ENCODE peak calls at places on chromosomes 2 and 18, in ten cellular contexts. Z is fibroblast of lung, M is psoas muscle, O is ovary, F is mucosa of descending colon, W is GM23338, X is K562, U is kidney, E is right atrium auricular region, S is mammary epithelial cell. T is an unnamed sample.
A peak's percentile ranks its signal among the peaks of the same experiment; 100 is the strongest.

GRCh38 chr18:63850010-63850409 is 37.5 kb upstream of the SERPINB2 start:
- DNase-seq in Z (no peak), M (no peak), O (no peak), F (no peak), W (peak; percentile 76), X (no peak), U (no peak), E (no peak), S (no peak), T (no peak)

GRCh38 chr2:143768991-143769390 is 639.8 kb downstream of the ARHGAP15 start:
- DNase-seq in Z (no peak), M (no peak), O (no peak), F (no peak), W (no peak), X (no peak), U (no peak), E (no peak), S (no peak), T (no peak)

GRCh38 chr2:160632576-160632975 is 139.0 kb upstream of the RBMS1 start:
- DNase-seq in Z (no peak), M (no peak), O (no peak), F (no peak), W (no peak), X (no peak), U (no peak), E (no peak), S (no peak), T (no peak)

GRCh38 chr2:145752091-145752806 is 1232.3 kb upstream of the ZEB2 start:
- DNase-seq in Z (peak; percentile 85), M (no peak), O (no peak), F (no peak), W (peak; percentile 79), X (peak; percentile 61), U (no peak), E (peak; percentile 72), S (peak; percentile 65), T (no peak)

GRCh38 chr18:46051731-46052461 is 20.2 kb downstream of the PSTPIP2 start:
- DNase-seq in Z (peak; percentile 81), M (no peak), O (no peak), F (peak; percentile 14), W (no peak), X (no peak), U (no peak), E (no peak), S (peak; percentile 94), T (no peak)

GRCh38 chr2:67985586-67985985 is 77.2 kb downstream of the C1D start:
- DNase-seq in Z (no peak), M (no peak), O (no peak), F (no peak), W (no peak), X (no peak), U (no peak), E (no peak), S (no peak), T (no peak)

GRCh38 chr2:165627463-165627862 is 158.0 kb downstream of the CSRNP3 start:
- DNase-seq in Z (peak; percentile 84), M (no peak), O (no peak), F (no peak), W (no peak), X (no peak), U (no peak), E (no peak), S (peak; percentile 28), T (no peak)

GRCh38 chr2:169999041-169999440 is 171.8 kb downstream of the UBR3 start:
- DNase-seq in Z (no peak), M (no peak), O (no peak), F (no peak), W (no peak), X (no peak), U (no peak), E (no peak), S (no peak), T (no peak)

GRCh38 chr2:217399288-217399687 is 539.4 kb upstream of the TNP1 start:
- DNase-seq in Z (peak; percentile 95), M (no peak), O (no peak), F (no peak), W (no peak), X (no peak), U (no peak), E (no peak), S (no peak), T (no peak)

GRCh38 chr2:181742361-181742760 is 62.0 kb upstream of the NEUROD1 start:
- DNase-seq in Z (no peak), M (no peak), O (no peak), F (no peak), W (no peak), X (no peak), U (no peak), E (no peak), S (no peak), T (no peak)
- H3K36me3 ChIP-seq in Z (no peaks in the 10 kb centered on the region), M (no peaks in the 10 kb centered on the region), O (no peaks in the 10 kb centered on the region), F (no peaks in the 10 kb centered on the region), W (no peaks in the 10 kb centered on the region), X (no peaks in the 10 kb centered on the region), U (no peaks in the 10 kb centered on the region), E (no peaks in the 10 kb centered on the region), S (no peaks in the 10 kb centered on the region), T (no peaks in the 10 kb centered on the region)

GRCh38 chr2:198137733-198138132 is 333.3 kb downstream of the PLCL1 start:
- DNase-seq in Z (no peak), M (no peak), O (no peak), F (no peak), W (peak; percentile 74), X (no peak), U (no peak), E (no peak), S (no peak), T (no peak)
- TF ChIP-seq CTCF in Z (no peak), M (no peak), O (no peak), F (no peak), W (peak; percentile 74), X (peak; percentile 24), U (no peak), E (no peak), S (no peak), T (no peak)

GRCh38 chr2:43568226-43568625 is 27.6 kb downstream of the THADA start:
- DNase-seq in Z (no peak), M (no peak), O (no peak), F (no peak), W (no peak), X (no peak), U (no peak), E (no peak), S (no peak), T (no peak)
- H3K36me3 ChIP-seq in Z (peaks cover 2% of the 10 kb centered on the region), M (peaks cover 8% of the 10 kb centered on the region), O (no peaks in the 10 kb centered on the region), F (no peaks in the 10 kb centered on the region), W (peaks cover 4% of the 10 kb centered on the region), X (peaks cover 59% of the 10 kb centered on the region), U (peaks cover 23% of the 10 kb centered on the region), E (peaks cover 42% of the 10 kb centered on the region), S (peaks cover 14% of the 10 kb centered on the region), T (no peaks in the 10 kb centered on the region)

GRCh38 chr18:26456070-26456491 is 92.3 kb downstream of the KCTD1 start:
- DNase-seq in Z (no peak), M (no peak), O (no peak), F (no peak), W (no peak), X (no peak), U (no peak), E (no peak), S (no peak), T (no peak)
- TF ChIP-seq CTCF in Z (no peak), M (no peak), O (no peak), F (no peak), W (peak; percentile 25), X (no peak), U (no peak), E (no peak), S (peak; percentile 15), T (no peak)